ENCODE peak calls at places on chromosomes 1 and 21, in ten cellular contexts. A is naive thymus-derived CD4-positive, alpha-beta T cell; S is stimulated activated CD4-positive, alpha-beta T cell treated with anti-CD3 and anti-CD28 coated beads, Interleukin-4, amount 100 ng/mL, for 24 hours; D is hepatic stellate cell; K is A172; M is AG09309; H is stimulated activated CD8-positive, alpha-beta memory T cell treated with anti-CD3 and anti-CD28 coated beads, Interleukin-7, amount 100 ng/mL, for 1 hour; Z is mesothelial cell of epicardium; Y is lower leg skin; G is EL. T is an unnamed sample.

GRCh38 chr1:16900771-16901170 is 5.0 kb downstream of the RNU1-2 start:
- DNase-seq in H (no peak), A (no peak), Y (no peak), G (peak), K (no peak), M (no peak), Z (no peak), D (no peak), S (no peak), T (no peak)

GRCh38 chr1:2347409-2347785 is 44.0 kb downstream of the MORN1 start:
- DNase-seq in G (no peak), D (no peak), K (no peak), M (no peak), A (no peak), S (no peak), Y (no peak), H (no peak), Z (no peak), T (peak)

GRCh38 chr1:212437179-212437798 is 4.6 kb downstream of the NENF start:
- DNase-seq in Z (no peak), D (no peak), M (no peak), A (no peak), G (no peak), Y (no peak), K (no peak), H (no peak), S (no peak), T (no peak)

GRCh38 chr1:24952413-24952841 is 22.4 kb upstream of the RUNX3 start:
- DNase-seq in S (no peak), A (no peak), Z (no peak), K (peak), Y (no peak), M (no peak), D (no peak), H (no peak), G (peak), T (no peak)

GRCh38 chr1:33624991-33625870 is 152.8 kb downstream of the ZSCAN20 start:
- DNase-seq in G (no peak), D (no peak), Y (no peak), A (no peak), Z (no peak), K (no peak), H (no peak), S (no peak), M (no peak), T (no peak)

GRCh38 chr1:96362623-96363022 is 359.0 kb upstream of the PTBP2 start:
- DNase-seq in D (peak), S (no peak), M (peak), G (peak), A (no peak), H (no peak), K (peak), Z (no peak), Y (no peak), T (no peak)

GRCh38 chr1:55064071-55064581 is 24.8 kb downstream of the PCSK9 start:
- DNase-seq in S (no peak), K (no peak), M (no peak), H (no peak), A (no peak), Y (no peak), D (no peak), G (peak), Z (no peak), T (no peak)

GRCh38 chr1:46532498-46533178 is 18.8 kb downstream of the KNCN start:
- DNase-seq in S (peak), A (peak), D (peak), G (peak), K (no peak), Z (peak), Y (no peak), H (peak), M (no peak), T (peak)

GRCh38 chr1:157155658-157156057 is 17.5 kb upstream of the ETV3 start:
- DNase-seq in K (no peak), G (peak), Y (no peak), Z (no peak), S (no peak), A (no peak), H (no peak), M (no peak), D (no peak), T (peak)

GRCh38 chr1:15902882-15903281 is 55.4 kb downstream of the SPEN start:
- DNase-seq in Y (no peak), Z (no peak), M (peak), H (no peak), K (peak), D (peak), S (no peak), A (no peak), G (peak), T (no peak)

GRCh38 chr1:234988160-234988528 is 140.5 kb downstream of the TOMM20 start:
- DNase-seq in G (no peak), Z (no peak), H (no peak), K (no peak), A (no peak), S (no peak), Y (no peak), M (no peak), D (no peak), T (no peak)

GRCh38 chr1:162590101-162590500 is 28.6 kb downstream of the UAP1 start:
- DNase-seq in Z (no peak), K (no peak), D (no peak), A (no peak), S (no peak), H (no peak), M (no peak), Y (no peak), G (no peak), T (no peak)

GRCh38 chr1:202162049-202162417 is 1.6 kb upstream of the PTPN7 start:
- DNase-seq in G (no peak), H (no peak), K (no peak), M (no peak), Z (no peak), Y (no peak), S (peak), D (no peak), A (no peak), T (no peak)

GRCh38 chr1:185595835-185596667 is 138.1 kb upstream of the HMCN1 start:
- DNase-seq in Z (no peak), M (no peak), A (peak), D (peak), Y (no peak), S (peak), K (peak), G (peak), H (peak), T (no peak)

GRCh38 chr1:165954940-165955339 is 127.5 kb downstream of the UCK2 start:
- DNase-seq in A (no peak), G (peak), S (no peak), Y (no peak), M (peak), H (no peak), K (no peak), Z (no peak), D (peak), T (no peak)

GRCh38 chr21:34147835-34148804 is 74.7 kb downstream of the MRPS6 start:
- DNase-seq in G (peak), D (peak), A (no peak), H (no peak), Y (no peak), S (no peak), M (no peak), K (no peak), Z (no peak), T (no peak)

GRCh38 chr1:86054396-86054795 is 102.2 kb downstream of the COL24A1 start:
- DNase-seq in G (no peak), S (no peak), M (no peak), D (no peak), Y (no peak), Z (no peak), A (no peak), H (no peak), K (no peak), T (no peak)

GRCh38 chr1:231369282-231369681 is 31.2 kb downstream of the SPRTN start:
- DNase-seq in S (no peak), M (no peak), D (no peak), G (no peak), K (no peak), H (no peak), A (no peak), Z (no peak), Y (no peak), T (no peak)

GRCh38 chr21:41585199-41585994 is 77.4 kb upstream of the TMPRSS2 start:
- DNase-seq in G (no peak), A (no peak), D (no peak), M (no peak), S (no peak), Z (peak), H (no peak), K (no peak), Y (no peak), T (no peak)

GRCh38 chr1:179586107-179586823 is 5.4 kb upstream of the TDRD5 start:
- DNase-seq in G (peak), A (no peak), H (no peak), K (no peak), Y (peak), S (no peak), D (no peak), Z (peak), M (no peak), T (peak)

GRCh38 chr1:22124592-22125229 is 18.2 kb downstream of the WNT4 start:
- DNase-seq in G (no peak), M (no peak), Z (no peak), A (no peak), S (no peak), H (no peak), Y (no peak), D (no peak), K (no peak), T (no peak)

GRCh38 chr1:203136409-203137042 is 9.0 kb downstream of the ADORA1 start:
- DNase-seq in G (no peak), H (no peak), S (no peak), Z (no peak), A (no peak), D (no peak), K (no peak), Y (no peak), M (no peak), T (no peak)

GRCh38 chr1:1827089-1827433 is 48.8 kb upstream of the NADK start:
- DNase-seq in H (no peak), G (no peak), D (no peak), Z (no peak), M (no peak), S (no peak), K (no peak), Y (no peak), A (no peak), T (no peak)

GRCh38 chr1:15915991-15916390 is 59.9 kb downstream of the ZBTB17 start:
- DNase-seq in Y (no peak), H (no peak), D (no peak), K (no peak), M (no peak), G (peak), Z (no peak), A (peak), S (no peak), T (no peak)

GRCh38 chr1:98979463-98979862 is 25.2 kb downstream of the PLPPR5 start:
- DNase-seq in K (no peak), S (no peak), Y (no peak), Z (no peak), M (no peak), G (no peak), D (no peak), H (no peak), A (no peak), T (no peak)

GRCh38 chr1:211382182-211382713 is 55.6 kb downstream of the TRAF5 start:
- DNase-seq in D (no peak), Z (no peak), K (peak), H (no peak), G (no peak), S (no peak), Y (no peak), A (no peak), M (no peak), T (no peak)

GRCh38 chr1:108897865-108898720 is 21.3 kb downstream of the GPSM2 start:
- DNase-seq in S (peak), K (peak), Y (no peak), H (no peak), A (peak), M (peak), D (no peak), Z (no peak), G (peak), T (peak)

GRCh38 chr1:168441745-168442144 is 102.1 kb downstream of the XCL2 start:
- DNase-seq in S (no peak), H (no peak), M (no peak), D (no peak), Z (no peak), G (peak), K (peak), A (no peak), Y (no peak), T (no peak)

GRCh38 chr1:108512239-108513071 is 47.4 kb upstream of the EEIG2 start:
- DNase-seq in M (no peak), H (no peak), A (peak), S (no peak), Y (no peak), K (peak), D (no peak), G (peak), Z (no peak), T (no peak)

GRCh38 chr21:40714516-40714915 is 132.4 kb downstream of the DSCAM start:
- DNase-seq in A (no peak), G (peak), S (no peak), Y (no peak), K (no peak), M (no peak), Z (no peak), H (no peak), D (no peak), T (no peak)

GRCh38 chr1:92774407-92774806 is 10.5 kb downstream of the EVI5 start:
- DNase-seq in A (no peak), Y (no peak), M (no peak), K (no peak), D (no peak), Z (no peak), H (no peak), S (no peak), G (no peak), T (no peak)

GRCh38 chr1:182495693-182496092 is 45.7 kb downstream of the RGSL1 start:
- DNase-seq in Z (no peak), Y (no peak), M (no peak), H (no peak), A (no peak), S (no peak), G (no peak), K (no peak), D (no peak), T (no peak)

GRCh38 chr1:119565131-119565772 is 58.2 kb downstream of the HSD3B1 start:
- DNase-seq in A (no peak), K (no peak), M (no peak), Y (no peak), Z (no peak), G (no peak), D (no peak), H (no peak), S (no peak), T (no peak)